ENCODE peak calls at places on chromosomes 2 and 18, in six cellular contexts. One of them, this sample, is unnamed.

GRCh38 chr18:44742741-44743311 is 62.1 kb downstream of the SETBP1 start:
- DNase-seq in lower leg skin: no peak
- DNase-seq in M059J: peak
- DNase-seq in NCI-H774: peak
- DNase-seq in NCI-H226: peak
- DNase-seq in posterior cingulate gyrus: peak
- DNase-seq in this sample: peak

GRCh38 chr18:50218432-50219197 is 23.7 kb upstream of the MYO5B start:
- DNase-seq in lower leg skin: no peak
- DNase-seq in M059J: peak
- DNase-seq in NCI-H774: no peak
- DNase-seq in NCI-H226: no peak
- DNase-seq in posterior cingulate gyrus: no peak
- DNase-seq in this sample: no peak

GRCh38 chr2:41907716-41908328 is 140.0 kb upstream of the PKDCC start:
- DNase-seq in lower leg skin: no peak
- DNase-seq in M059J: peak
- DNase-seq in NCI-H774: no peak
- DNase-seq in NCI-H226: no peak
- DNase-seq in posterior cingulate gyrus: no peak
- DNase-seq in this sample: no peak

GRCh38 chr2:201639205-201639604 is 4.1 kb downstream of the TMEM237 start:
- DNase-seq in lower leg skin: no peak
- DNase-seq in M059J: no peak
- DNase-seq in NCI-H774: no peak
- DNase-seq in NCI-H226: no peak
- DNase-seq in posterior cingulate gyrus: no peak
- DNase-seq in this sample: no peak

GRCh38 chr2:123500346-123500745 is 524.7 kb upstream of the CNTNAP5 start:
- DNase-seq in lower leg skin: no peak
- DNase-seq in M059J: no peak
- DNase-seq in NCI-H774: no peak
- DNase-seq in NCI-H226: no peak
- DNase-seq in posterior cingulate gyrus: no peak
- DNase-seq in this sample: no peak

GRCh38 chr2:126736133-126736874 is 80.3 kb downstream of the GYPC start:
- DNase-seq in lower leg skin: no peak
- DNase-seq in M059J: peak
- DNase-seq in NCI-H774: no peak
- DNase-seq in NCI-H226: no peak
- DNase-seq in posterior cingulate gyrus: no peak
- DNase-seq in this sample: no peak

GRCh38 chr2:221997100-221997499 is 301.7 kb downstream of the PAX3 start:
- DNase-seq in lower leg skin: no peak
- DNase-seq in M059J: peak
- DNase-seq in NCI-H774: no peak
- DNase-seq in NCI-H226: peak
- DNase-seq in posterior cingulate gyrus: no peak
- DNase-seq in this sample: no peak

GRCh38 chr2:85111819-85112281 is 21.3 kb upstream of the TCF7L1 start:
- DNase-seq in lower leg skin: no peak
- DNase-seq in M059J: peak
- DNase-seq in NCI-H774: no peak
- DNase-seq in NCI-H226: peak
- DNase-seq in posterior cingulate gyrus: no peak
- DNase-seq in this sample: no peak

GRCh38 chr18:10508546-10508945 is 17.3 kb upstream of the NAPG start:
- DNase-seq in lower leg skin: no peak
- DNase-seq in M059J: no peak
- DNase-seq in NCI-H774: no peak
- DNase-seq in NCI-H226: no peak
- DNase-seq in posterior cingulate gyrus: no peak
- DNase-seq in this sample: no peak

GRCh38 chr18:8771930-8772329 is 66.6 kb downstream of the MTCL1 start:
- DNase-seq in lower leg skin: peak
- DNase-seq in M059J: peak
- DNase-seq in NCI-H774: peak
- DNase-seq in NCI-H226: no peak
- DNase-seq in posterior cingulate gyrus: no peak
- DNase-seq in this sample: no peak

GRCh38 chr2:151049746-151050145 is 211.9 kb downstream of the RBM43 start:
- DNase-seq in lower leg skin: no peak
- DNase-seq in M059J: peak
- DNase-seq in NCI-H774: no peak
- DNase-seq in NCI-H226: peak
- DNase-seq in posterior cingulate gyrus: no peak
- DNase-seq in this sample: no peak

GRCh38 chr2:10266133-10266620 is 36.5 kb upstream of the HPCAL1 start:
- DNase-seq in lower leg skin: no peak
- DNase-seq in M059J: peak
- DNase-seq in NCI-H774: no peak
- DNase-seq in NCI-H226: no peak
- DNase-seq in posterior cingulate gyrus: no peak
- DNase-seq in this sample: no peak

GRCh38 chr18:61901334-61901986 is 8.7 kb upstream of the RNF152 start:
- DNase-seq in lower leg skin: no peak
- DNase-seq in M059J: peak
- DNase-seq in NCI-H774: peak
- DNase-seq in NCI-H226: peak
- DNase-seq in posterior cingulate gyrus: no peak
- DNase-seq in this sample: peak